ENCODE peak calls at places on chromosomes 11 and 22, in five cellular contexts. N is H1, X is neuronal stem cell, K is H9, S is trophoblast cell. G is an unnamed sample.

GRCh38 chr11:111148953-111149352 is 96.6 kb upstream of the POU2AF2 start:
- DNase-seq in K (no peak), X (no peak), S (no peak), N (no peak), G (peak)

GRCh38 chr22:22201185-22201924 is 43.2 kb upstream of the VPREB1 start:
- DNase-seq in K (peak), S (peak), N (peak), X (peak), G (peak)

GRCh38 chr11:130769782-130770565 is 146.3 kb downstream of the SNX19 start:
- DNase-seq in S (no peak), K (no peak), X (no peak), N (no peak), G (peak)

GRCh38 chr11:44561964-44562734 is 3.3 kb upstream of the CD82 start:
- DNase-seq in S (no peak), K (no peak), X (no peak), N (no peak), G (no peak)

GRCh38 chr11:130144721-130145327 is 14.8 kb upstream of the ST14 start:
- DNase-seq in K (no peak), N (no peak), X (no peak), S (no peak), G (peak)

GRCh38 chr22:31943976-31944699 is at the start of gene YWHAH:
- DNase-seq in S (peak), X (peak), N (peak), K (peak), G (peak)

GRCh38 chr11:99932684-99933083 is 754.4 kb upstream of the ARHGAP42 start:
- DNase-seq in X (no peak), K (no peak), S (no peak), N (no peak), G (no peak)

GRCh38 chr22:24523873-24524272 is 28.7 kb downstream of the UPB1 start:
- DNase-seq in K (no peak), N (no peak), S (no peak), X (no peak), G (peak)

GRCh38 chr11:102361100-102362021 is 14.3 kb downstream of the BIRC2 start:
- DNase-seq in N (no peak), S (no peak), X (no peak), K (no peak), G (peak)

GRCh38 chr11:126404367-126404766 is 48.9 kb downstream of the ST3GAL4 start:
- DNase-seq in N (no peak), S (peak), X (no peak), K (no peak), G (no peak)

GRCh38 chr11:58999291-58999680 is 60.0 kb downstream of the GLYATL1 start:
- DNase-seq in X (no peak), K (no peak), N (no peak), S (no peak), G (no peak)

GRCh38 chr11:75468534-75469340 is 35.7 kb upstream of the KLHL35 start:
- DNase-seq in X (no peak), S (no peak), K (no peak), N (no peak), G (peak)

GRCh38 chr11:112229746-112230433 is 3.7 kb downstream of the PTS start:
- DNase-seq in X (no peak), K (no peak), N (no peak), S (peak), G (peak)

GRCh38 chr22:24810043-24810749 is 4.2 kb downstream of the SGSM1 start:
- DNase-seq in X (peak), S (no peak), K (no peak), N (no peak), G (no peak)

GRCh38 chr11:14907411-14908213 is 15.6 kb upstream of the CYP2R1 start:
- DNase-seq in N (peak), X (no peak), S (peak), K (peak), G (peak)

GRCh38 chr11:15710593-15711260 is 596.0 kb downstream of the INSC start:
- DNase-seq in S (no peak), N (no peak), X (no peak), K (no peak), G (no peak)

GRCh38 chr22:47605886-47606285 is 843.4 kb downstream of the TBC1D22A start:
- DNase-seq in X (no peak), S (no peak), N (no peak), K (no peak), G (no peak)

GRCh38 chr22:41862530-41863266 is 29.8 kb downstream of the SREBF2 start:
- DNase-seq in S (no peak), N (no peak), K (no peak), X (no peak), G (peak)

GRCh38 chr11:6431861-6432260 is 8.9 kb downstream of the HPX start:
- DNase-seq in N (no peak), X (no peak), S (peak), K (no peak), G (peak)

GRCh38 chr11:19763315-19763714 is 50.7 kb downstream of the NAV2 start:
- DNase-seq in N (no peak), X (no peak), S (no peak), K (no peak), G (no peak)

GRCh38 chr11:110747531-110747930 is 35.3 kb upstream of the ARHGAP20 start:
- DNase-seq in S (no peak), X (no peak), K (no peak), N (no peak), G (peak)

GRCh38 chr22:45907996-45908395 is 69.0 kb downstream of the WNT7B start:
- DNase-seq in N (no peak), K (no peak), X (no peak), S (no peak), G (no peak)

GRCh38 chr11:35997908-35998307 is 54.0 kb downstream of the LDLRAD3 start:
- DNase-seq in K (no peak), X (no peak), S (no peak), N (no peak), G (no peak)

GRCh38 chr22:37021710-37022482 is 2.4 kb downstream of the MPST start:
- DNase-seq in X (peak), K (no peak), N (peak), S (peak), G (peak)

DNA sequence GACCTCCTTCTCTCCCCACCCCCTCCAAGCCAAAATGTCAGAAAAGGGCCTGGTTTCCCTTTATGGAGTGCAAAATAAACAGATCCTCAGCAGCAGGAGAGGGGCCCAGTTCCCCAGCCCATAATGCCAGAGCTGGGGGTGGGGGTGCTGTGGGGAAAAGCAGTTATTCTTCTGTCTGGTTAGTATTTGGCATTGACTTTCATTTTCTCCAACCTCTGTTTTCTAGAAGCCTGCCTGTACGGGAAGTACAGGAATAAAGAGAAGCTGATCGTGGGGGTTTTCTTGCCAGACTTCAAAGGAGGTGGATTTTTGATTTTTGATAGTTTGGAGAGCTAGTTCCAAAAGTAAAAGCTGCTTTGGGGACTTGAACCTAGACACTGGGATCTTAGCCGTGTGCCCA is 22.4 kb downstream of the FLI1 start:
- DNase-seq in K (no peak), X (no peak), N (no peak), S (no peak), G (peak)
- H3K4me2 ChIP-seq in K (no peak), X (no peak), N (no peak), S (no peak), G (no peak)

GRCh38 chr11:28877366-28877765 is 769.2 kb downstream of the METTL15 start:
- DNase-seq in X (no peak), N (no peak), S (no peak), K (no peak), G (no peak)
- H3K14ac ChIP-seq in X (no peak), N (no peak), S (no peak), K (no peak), G (no peak)

DNA sequence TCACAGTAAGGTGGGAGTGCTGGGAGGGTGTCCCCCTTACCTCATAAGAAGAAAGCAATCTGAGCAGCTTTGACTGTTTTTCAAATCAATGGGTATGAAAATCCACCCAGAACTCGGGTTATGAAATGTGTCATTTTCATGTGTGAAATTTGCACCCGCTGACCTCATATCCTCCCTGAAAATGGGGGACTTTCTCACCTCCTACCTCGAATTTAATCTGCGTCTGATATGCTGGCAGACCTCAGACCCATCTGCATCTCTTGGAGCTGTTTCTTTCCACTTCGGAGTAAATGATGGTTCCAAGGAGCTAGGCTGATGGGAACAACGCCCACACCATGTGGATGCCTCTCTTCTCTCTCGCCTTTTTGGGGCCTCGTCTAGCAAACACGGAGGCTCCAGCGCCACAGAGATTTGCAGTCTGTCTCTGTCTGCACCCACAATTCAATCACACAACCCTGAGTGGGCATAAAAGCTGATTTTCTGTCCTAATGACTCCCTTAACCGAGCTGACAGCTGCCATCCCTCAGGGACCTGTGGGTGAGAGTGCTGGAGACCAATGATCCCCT is 71.1 kb downstream of the TRIM29 start:
- DNase-seq in X (no peak), N (peak), S (no peak), K (no peak), G (no peak)
- H2BK12ac ChIP-seq in X (peak), N (no peak), S (no peak), K (no peak), G (no peak)

DNA sequence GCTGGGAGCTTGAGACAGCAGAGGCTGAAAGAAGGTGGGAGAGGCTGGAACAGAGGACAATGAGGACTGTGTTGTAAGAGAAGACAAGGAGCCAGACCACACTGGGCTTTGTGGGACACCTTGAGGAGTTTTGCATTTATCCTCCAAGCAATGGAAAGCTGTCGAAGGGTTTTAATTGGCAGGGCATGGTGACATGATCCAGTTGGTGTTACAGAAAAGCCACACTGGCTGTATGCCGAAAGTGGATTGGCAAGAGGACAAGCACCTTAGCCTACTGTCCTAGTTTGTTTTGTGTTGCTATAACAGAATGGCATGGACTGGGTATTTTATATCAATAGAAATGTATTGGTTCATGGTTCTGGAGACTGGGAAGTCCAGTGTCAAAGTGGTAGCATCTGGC is 14.0 kb upstream of the APLNR start:
- DNase-seq in S (no peak), N (no peak), K (no peak), X (no peak), G (no peak)
- H3K4me2 ChIP-seq in S (no peak), N (no peak), K (no peak), X (no peak), G (no peak)

DNA sequence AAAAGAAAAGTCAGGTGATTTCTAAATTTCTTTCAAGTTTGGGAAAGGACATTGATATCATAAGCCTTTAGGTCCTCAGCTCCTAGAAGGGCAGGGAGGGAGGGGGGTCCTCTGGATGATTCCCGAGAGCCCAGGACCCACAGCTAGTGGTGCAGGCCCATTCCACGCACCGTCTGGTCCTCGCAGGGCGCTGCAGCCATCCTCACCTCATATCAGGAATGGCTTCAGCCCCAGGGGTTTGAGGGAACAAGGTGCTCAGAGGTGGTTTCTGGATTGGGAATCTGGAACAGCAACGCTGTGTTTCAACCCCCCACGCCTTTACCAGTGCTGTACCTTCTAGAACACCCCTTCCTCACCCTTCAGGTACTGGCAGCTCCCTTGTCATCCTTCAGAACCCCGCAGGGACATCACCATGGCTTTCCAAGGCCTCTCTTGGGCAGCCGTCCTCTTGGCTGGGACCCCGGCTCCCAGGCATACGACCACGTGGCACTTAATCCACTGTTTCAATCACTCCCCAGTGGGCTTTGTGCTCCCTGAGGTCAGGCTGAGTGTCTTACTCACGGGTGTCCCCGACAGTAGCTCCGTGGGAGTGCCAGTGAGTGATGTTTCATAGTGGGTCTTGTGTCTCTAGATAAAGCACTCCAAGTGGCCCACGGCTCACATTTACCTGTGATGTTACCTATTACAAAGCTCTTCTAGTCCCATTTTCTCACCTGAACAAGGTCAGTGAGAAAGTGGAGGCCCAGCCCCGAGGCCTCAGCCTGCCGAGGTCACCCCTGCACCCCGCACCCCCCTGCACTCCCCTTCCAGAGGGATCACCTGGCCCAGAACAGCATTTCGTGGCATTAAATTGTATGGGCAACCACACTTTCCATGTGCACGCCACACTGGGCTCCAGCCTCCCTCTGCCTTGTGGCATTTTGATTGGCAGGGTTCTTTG is 93.9 kb downstream of the MORC2 start:
- DNase-seq in K (no peak), N (no peak), X (no peak), S (no peak), G (no peak)
- H3K14ac ChIP-seq in K (peak), N (no peak), X (no peak), S (no peak), G (no peak)

GRCh38 chr11:27330633-27331270 is 32.3 kb downstream of the CCDC34 start:
- DNase-seq in S (no peak), N (no peak), K (no peak), X (no peak), G (no peak)

GRCh38 chr11:27331984-27332383 is 31.0 kb downstream of the CCDC34 start:
- DNase-seq in X (no peak), K (no peak), S (peak), N (no peak), G (peak)

GRCh38 chr11:27328602-27329001 is 34.4 kb downstream of the CCDC34 start:
- DNase-seq in S (no peak), N (peak), X (no peak), K (peak), G (no peak)

GRCh38 chr11:27329867-27330632 is 33.0 kb downstream of the CCDC34 start:
- DNase-seq in N (no peak), S (no peak), K (no peak), X (no peak), G (no peak)
- H2BK12ac ChIP-seq in N (no peak), S (no peak), K (no peak), X (no peak), G (no peak)

G was measured in mesenchymal stem cell.